ENCODE peak calls at places on chromosomes 6 and 20, in four cellular contexts. One of them, this sample, is unnamed.

GRCh38 chr6:137637161-137637560 is 143.0 kb upstream of the OLIG3 start:
- DNase-seq in WTC11: no peak
- DNase-seq in K562: no peak
- DNase-seq in H1: no peak
- DNase-seq in this sample: peak

GRCh38 chr6:11869656-11870340 is 91.2 kb upstream of the ADTRP start:
- DNase-seq in WTC11: no peak
- DNase-seq in K562: no peak
- DNase-seq in H1: no peak
- DNase-seq in this sample: no peak

GRCh38 chr6:3619201-3619600 is 132.3 kb downstream of the PXDC1 start:
- DNase-seq in WTC11: no peak
- DNase-seq in K562: no peak
- DNase-seq in H1: no peak
- DNase-seq in this sample: no peak

GRCh38 chr20:51093240-51093763 is 70.4 kb upstream of the KCNG1 start:
- DNase-seq in WTC11: no peak
- DNase-seq in K562: no peak
- DNase-seq in H1: no peak
- DNase-seq in this sample: no peak

GRCh38 chr20:39013662-39014109 is 51.5 kb downstream of the DHX35 start:
- DNase-seq in WTC11: no peak
- DNase-seq in K562: no peak
- DNase-seq in H1: no peak
- DNase-seq in this sample: peak

GRCh38 chr20:50029697-50030428 is 47.1 kb downstream of the SNAI1 start:
- DNase-seq in WTC11: no peak
- DNase-seq in K562: peak
- DNase-seq in H1: no peak
- DNase-seq in this sample: peak

GRCh38 chr6:47852727-47853126 is 70.9 kb downstream of the OPN5 start:
- DNase-seq in WTC11: no peak
- DNase-seq in K562: no peak
- DNase-seq in H1: no peak
- DNase-seq in this sample: no peak

GRCh38 chr6:6996124-6996523 is 111.6 kb upstream of the RREB1 start:
- DNase-seq in WTC11: no peak
- DNase-seq in K562: no peak
- DNase-seq in H1: no peak
- DNase-seq in this sample: no peak

GRCh38 chr6:168678177-168678576 is 237.2 kb downstream of the SMOC2 start:
- DNase-seq in WTC11: no peak
- DNase-seq in K562: no peak
- DNase-seq in H1: no peak
- DNase-seq in this sample: no peak

GRCh38 chr6:42745083-42745637 is 743 bp downstream of the TBCC start:
- DNase-seq in WTC11: peak
- DNase-seq in K562: peak
- DNase-seq in H1: no peak
- DNase-seq in this sample: peak

GRCh38 chr6:144087789-144088426 is 7.5 kb downstream of the SF3B5 start:
- DNase-seq in WTC11: no peak
- DNase-seq in K562: peak
- DNase-seq in H1: no peak
- DNase-seq in this sample: no peak

GRCh38 chr6:128432394-128432793 is 88.0 kb downstream of the PTPRK start:
- DNase-seq in WTC11: no peak
- DNase-seq in K562: no peak
- DNase-seq in H1: no peak
- DNase-seq in this sample: no peak

GRCh38 chr20:42955713-42956112 is 234.0 kb downstream of the PTPRT start:
- DNase-seq in WTC11: no peak
- DNase-seq in K562: no peak
- DNase-seq in H1: no peak
- DNase-seq in this sample: no peak

GRCh38 chr6:159217595-159218275 is 48.5 kb downstream of the FNDC1 start:
- DNase-seq in WTC11: peak
- DNase-seq in K562: peak
- DNase-seq in H1: peak
- DNase-seq in this sample: peak

GRCh38 chr6:132354517-132355167 is 46.6 kb downstream of the MOXD1 start:
- DNase-seq in WTC11: peak
- DNase-seq in K562: no peak
- DNase-seq in H1: no peak
- DNase-seq in this sample: no peak

GRCh38 chr20:36528875-36529425 is 12.4 kb upstream of the MYL9 start:
- DNase-seq in WTC11: no peak
- DNase-seq in K562: no peak
- DNase-seq in H1: no peak
- DNase-seq in this sample: no peak

GRCh38 chr6:119030759-119031158 is 47.7 kb downstream of the FAM184A start:
- DNase-seq in WTC11: no peak
- DNase-seq in K562: no peak
- DNase-seq in H1: no peak
- DNase-seq in this sample: no peak

GRCh38 chr6:73204252-73204651 is 21.0 kb downstream of the KHDC1L start:
- DNase-seq in WTC11: no peak
- DNase-seq in K562: no peak
- DNase-seq in H1: no peak
- DNase-seq in this sample: no peak

GRCh38 chr20:24693466-24694156 is 224.2 kb downstream of the SYNDIG1 start:
- DNase-seq in WTC11: no peak
- DNase-seq in K562: no peak
- DNase-seq in H1: no peak
- DNase-seq in this sample: no peak

GRCh38 chr6:88922775-88923548 is 40.5 kb downstream of the RNGTT start:
- DNase-seq in WTC11: no peak
- DNase-seq in K562: no peak
- DNase-seq in H1: no peak
- DNase-seq in this sample: no peak

GRCh38 chr6:12969933-12970332 is 253.4 kb downstream of the PHACTR1 start:
- DNase-seq in WTC11: no peak
- DNase-seq in K562: no peak
- DNase-seq in H1: no peak
- DNase-seq in this sample: no peak

GRCh38 chr6:7974932-7975763 is 64.6 kb upstream of the TXNDC5 start:
- DNase-seq in WTC11: no peak
- DNase-seq in K562: peak
- DNase-seq in H1: no peak
- DNase-seq in this sample: peak

GRCh38 chr20:44092551-44093248 is 94.3 kb downstream of the JPH2 start:
- DNase-seq in WTC11: no peak
- DNase-seq in K562: no peak
- DNase-seq in H1: no peak
- DNase-seq in this sample: peak

GRCh38 chr20:25073544-25073943 is 8.4 kb downstream of the VSX1 start:
- DNase-seq in WTC11: no peak
- DNase-seq in K562: peak
- DNase-seq in H1: no peak
- DNase-seq in this sample: no peak

GRCh38 chr6:148203970-148204369 is 138.7 kb upstream of the SASH1 start:
- DNase-seq in WTC11: no peak
- DNase-seq in K562: no peak
- DNase-seq in H1: no peak
- DNase-seq in this sample: no peak

GRCh38 chr20:63240004-63240403 is 4.3 kb downstream of the BIRC7 start:
- DNase-seq in WTC11: no peak
- DNase-seq in K562: no peak
- DNase-seq in H1: no peak
- DNase-seq in this sample: no peak

GRCh38 chr20:62706857-62707256 is 1.8 kb upstream of the NTSR1 start:
- DNase-seq in WTC11: no peak
- DNase-seq in K562: no peak
- DNase-seq in H1: no peak
- DNase-seq in this sample: no peak

GRCh38 chr20:23270427-23270911 is 80.1 kb upstream of the NXT1 start:
- DNase-seq in WTC11: no peak
- DNase-seq in K562: no peak
- DNase-seq in H1: no peak
- DNase-seq in this sample: peak

GRCh38 chr6:143569035-143569434 is 57.5 kb upstream of the FUCA2 start:
- DNase-seq in WTC11: no peak
- DNase-seq in K562: no peak
- DNase-seq in H1: no peak
- DNase-seq in this sample: no peak

GRCh38 chr20:63359937-63360849 is 956 bp downstream of the CHRNA4 start:
- DNase-seq in WTC11: no peak
- DNase-seq in K562: no peak
- DNase-seq in H1: no peak
- DNase-seq in this sample: no peak

GRCh38 chr6:128310061-128310460 is 210.3 kb downstream of the PTPRK start:
- DNase-seq in WTC11: no peak
- DNase-seq in K562: no peak
- DNase-seq in H1: no peak
- DNase-seq in this sample: no peak

GRCh38 chr6:100426241-100426640 is 38.5 kb downstream of the SIM1 start:
- DNase-seq in WTC11: no peak
- DNase-seq in K562: no peak
- DNase-seq in H1: no peak
- DNase-seq in this sample: no peak

DNA sequence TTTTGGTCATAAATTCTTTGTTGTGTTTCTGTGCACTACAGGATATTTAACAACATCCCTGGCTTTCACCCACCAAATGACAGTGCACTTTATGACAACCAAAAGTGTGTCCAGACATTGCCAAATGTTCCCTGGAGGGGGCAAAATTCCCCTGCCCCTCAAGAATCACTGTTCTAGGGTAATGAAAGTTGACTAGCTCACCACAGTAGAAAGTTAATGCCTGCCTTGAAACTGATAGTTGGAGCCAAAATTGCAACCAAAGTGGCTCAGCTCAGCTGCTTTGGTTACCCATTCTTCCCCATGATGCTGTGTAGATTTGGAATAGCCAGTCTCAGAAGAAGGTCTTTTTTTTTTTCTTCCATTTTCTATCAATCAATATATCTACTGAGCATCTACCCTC is 150.6 kb downstream of the RALGAPA2 start:
- DNase-seq in WTC11: no peak
- DNase-seq in K562: no peak
- DNase-seq in H1: no peak
- DNase-seq in this sample: no peak
- TF ChIP-seq ATF3 in WTC11: no peak
- TF ChIP-seq ATF3 in K562: no peak
- TF ChIP-seq ATF3 in H1: no peak
- TF ChIP-seq ATF3 in this sample: no peak

DNA sequence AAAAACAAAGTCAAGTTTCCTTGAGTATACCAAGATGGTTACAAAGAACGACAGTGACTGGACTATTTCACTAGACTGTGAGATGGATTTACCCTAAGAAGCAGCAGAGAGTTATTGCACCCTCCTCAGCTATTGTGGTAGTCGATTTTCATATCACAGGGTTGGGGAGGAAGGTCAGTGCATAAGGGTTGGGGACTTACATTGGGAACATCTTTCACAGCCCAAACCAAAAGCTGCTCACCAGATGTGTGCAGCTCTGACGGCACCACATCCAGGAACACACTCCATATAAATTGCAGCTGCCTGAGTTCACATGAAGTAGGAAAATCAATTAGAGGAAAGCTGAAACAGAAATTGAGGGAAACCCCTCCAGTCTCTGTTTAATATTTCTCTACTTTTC is 470.5 kb upstream of the NRSN1 start:
- DNase-seq in WTC11: no peak
- DNase-seq in K562: no peak
- DNase-seq in H1: no peak
- DNase-seq in this sample: no peak
- TF ChIP-seq JUN in WTC11: no peak
- TF ChIP-seq JUN in K562: no peak
- TF ChIP-seq JUN in H1: no peak
- TF ChIP-seq JUN in this sample: no peak

GRCh38 chr6:4902363-4902762 is 101.5 kb downstream of the RPP40 start:
- DNase-seq in WTC11: no peak
- DNase-seq in K562: no peak
- DNase-seq in H1: no peak
- DNase-seq in this sample: no peak

GRCh38 chr6:4903751-4904370 is 100.0 kb downstream of the RPP40 start:
- DNase-seq in WTC11: no peak
- DNase-seq in K562: no peak
- DNase-seq in H1: no peak
- DNase-seq in this sample: no peak

GRCh38 chr6:4904461-4904860 is 99.4 kb downstream of the RPP40 start:
- DNase-seq in WTC11: no peak
- DNase-seq in K562: no peak
- DNase-seq in H1: no peak
- DNase-seq in this sample: no peak

GRCh38 chr6:4899249-4899648 is 104.6 kb downstream of the RPP40 start:
- DNase-seq in WTC11: no peak
- DNase-seq in K562: no peak
- DNase-seq in H1: no peak
- DNase-seq in this sample: no peak

GRCh38 chr6:4901256-4902061 is 102.4 kb downstream of the RPP40 start:
- DNase-seq in WTC11: no peak
- DNase-seq in K562: no peak
- DNase-seq in H1: no peak
- DNase-seq in this sample: no peak
- TF ChIP-seq ATF3 in WTC11: no peak
- TF ChIP-seq ATF3 in K562: no peak
- TF ChIP-seq ATF3 in H1: no peak
- TF ChIP-seq ATF3 in this sample: no peak

GRCh38 chr6:5619249-5619648 is 357.9 kb downstream of the FARS2 start:
- DNase-seq in WTC11: no peak
- DNase-seq in K562: no peak
- DNase-seq in H1: no peak
- DNase-seq in this sample: no peak
- TF ChIP-seq JUN in WTC11: no peak
- TF ChIP-seq JUN in K562: no peak
- TF ChIP-seq JUN in H1: no peak
- TF ChIP-seq JUN in this sample: no peak

GRCh38 chr6:22747576-22747975 is 178.2 kb downstream of the HDGFL1 start:
- DNase-seq in WTC11: no peak
- DNase-seq in K562: no peak
- DNase-seq in H1: no peak
- DNase-seq in this sample: no peak
- TF ChIP-seq ATF3 in WTC11: no peak
- TF ChIP-seq ATF3 in K562: no peak
- TF ChIP-seq ATF3 in H1: no peak
- TF ChIP-seq ATF3 in this sample: no peak

GRCh38 chr6:85945454-85946185 is 302.9 kb upstream of the SYNCRIP start:
- DNase-seq in WTC11: no peak
- DNase-seq in K562: no peak
- DNase-seq in H1: no peak
- DNase-seq in this sample: no peak

GRCh38 chr6:85942844-85943243 is 300.2 kb upstream of the SYNCRIP start:
- DNase-seq in WTC11: no peak
- DNase-seq in K562: no peak
- DNase-seq in H1: no peak
- DNase-seq in this sample: no peak

GRCh38 chr6:85944736-85945135 is 302.1 kb upstream of the SYNCRIP start:
- DNase-seq in WTC11: no peak
- DNase-seq in K562: no peak
- DNase-seq in H1: no peak
- DNase-seq in this sample: no peak
- TF ChIP-seq JUN in WTC11: no peak
- TF ChIP-seq JUN in K562: no peak
- TF ChIP-seq JUN in H1: no peak
- TF ChIP-seq JUN in this sample: no peak

This sample was measured in HepG2.